ENCODE peak calls at places on chromosome 16, in ten cellular contexts. T is GM12865, I is T-helper 22 cell, F is astrocyte, K is skeletal muscle cell, M is cerebellum, B is mucosa of descending colon, G is aorta, N is T-cell, V is nucleus accumbens. W is an unnamed sample.

GRCh38 chr16:17359778-17360177 is 111.0 kb downstream of the XYLT1 start:
- DNase-seq in B (no peak), V (no peak), N (no peak), T (peak), K (no peak), F (peak), I (peak), G (no peak), M (no peak), W (no peak)

GRCh38 chr16:89334050-89334449 is 116.5 kb downstream of the ZNF778 start:
- DNase-seq in N (no peak), B (peak), M (no peak), I (no peak), G (no peak), K (no peak), T (no peak), F (no peak), V (no peak), W (no peak)

GRCh38 chr16:4356820-4357219 is 5.7 kb upstream of the PAM16 start:
- DNase-seq in V (no peak), K (no peak), I (no peak), M (no peak), T (no peak), N (no peak), F (no peak), B (no peak), G (no peak), W (no peak)

GRCh38 chr16:74585846-74586392 is 21.0 kb downstream of the GLG1 start:
- DNase-seq in I (no peak), N (no peak), V (no peak), G (no peak), T (no peak), M (no peak), F (no peak), K (no peak), B (no peak), W (no peak)

GRCh38 chr16:51816929-51817328 is 665.9 kb upstream of the SALL1 start:
- DNase-seq in V (no peak), N (no peak), M (no peak), T (no peak), G (no peak), I (no peak), B (no peak), K (no peak), F (peak), W (no peak)

GRCh38 chr16:56865394-56866062 is 521 bp downstream of the SLC12A3 start:
- DNase-seq in T (no peak), K (no peak), G (no peak), N (no peak), F (no peak), B (no peak), M (no peak), V (no peak), I (no peak), W (no peak)

GRCh38 chr16:84548971-84549844 is 44.7 kb upstream of the MEAK7 start:
- DNase-seq in N (peak), F (no peak), V (peak), G (no peak), I (peak), T (no peak), M (no peak), B (no peak), K (no peak), W (no peak)

GRCh38 chr16:11329080-11329491 is 16.2 kb upstream of the RMI2 start:
- DNase-seq in F (no peak), G (no peak), B (no peak), T (peak), N (no peak), M (no peak), V (no peak), K (no peak), I (no peak), W (no peak)

GRCh38 chr16:87099001-87099740 is 218.0 kb downstream of the C16orf95 start:
- DNase-seq in V (no peak), M (no peak), N (no peak), B (no peak), I (no peak), K (no peak), T (no peak), F (no peak), G (no peak), W (no peak)

GRCh38 chr16:886084-886543 is 84.7 kb downstream of the LMF1 start:
- DNase-seq in M (no peak), V (peak), G (peak), T (no peak), N (no peak), F (no peak), K (no peak), B (peak), I (no peak), W (no peak)

GRCh38 chr16:19113577-19114358 is at the start of gene ITPRIPL2:
- DNase-seq in I (no peak), N (no peak), G (peak), K (no peak), V (no peak), F (peak), T (peak), M (peak), B (peak), W (no peak)

W was measured in occipital lobe.